ENCODE peak calls at places on chromosomes 16 and 17, in eight cellular contexts. D, H, F, P, Z, J, W and N are unnamed samples.

GRCh38 chr16:10338426-10338825 is 47.4 kb upstream of the ATF7IP2 start:
- DNase-seq in W (no peak), F (no peak), P (no peak), D (no peak), J (no peak), H (no peak), Z (no peak), N (no peak)

GRCh38 chr16:23682181-23682580 is 3.5 kb downstream of the PLK1 start:
- DNase-seq in J (no peak), D (no peak), P (peak), F (no peak), H (no peak), Z (no peak), W (no peak), N (peak)

GRCh38 chr16:68434654-68435210 is 13.6 kb downstream of the SMPD3 start:
- DNase-seq in J (no peak), H (no peak), F (no peak), W (no peak), D (no peak), Z (no peak), P (no peak), N (no peak)

GRCh38 chr16:80569440-80570105 is 28.8 kb downstream of the DYNLRB2 start:
- DNase-seq in H (peak), J (no peak), F (no peak), P (no peak), Z (no peak), D (no peak), W (no peak), N (no peak)

GRCh38 chr16:23514381-23515152 is 4.3 kb upstream of the GGA2 start:
- DNase-seq in H (no peak), D (no peak), P (no peak), F (no peak), Z (peak), W (no peak), J (no peak), N (no peak)

GRCh38 chr17:298791-299450 is 53.7 kb downstream of the RPH3AL start:
- DNase-seq in W (no peak), H (no peak), F (no peak), P (no peak), D (peak), J (no peak), Z (no peak), N (no peak)

GRCh38 chr16:57341441-57342303 is 16.9 kb upstream of the CCL22 start:
- DNase-seq in F (no peak), H (no peak), D (peak), P (no peak), J (peak), Z (no peak), W (no peak), N (no peak)

GRCh38 chr17:15744885-15745284 is 12.8 kb downstream of the TBC1D26 start:
- DNase-seq in W (no peak), Z (no peak), P (no peak), F (no peak), H (no peak), D (no peak), J (no peak), N (no peak)

GRCh38 chr17:79362086-79362995 is 248.5 kb downstream of the RBFOX3 start:
- DNase-seq in W (no peak), Z (no peak), P (no peak), D (no peak), F (no peak), H (no peak), J (no peak), N (no peak)

GRCh38 chr16:68263559-68264127 is 683 bp upstream of the SLC7A6 start:
- DNase-seq in D (no peak), J (no peak), Z (no peak), F (no peak), P (no peak), W (no peak), H (no peak), N (no peak)

GRCh38 chr17:36652716-36653115 is 51.3 kb downstream of the MRM1 start:
- DNase-seq in H (no peak), P (no peak), D (no peak), Z (no peak), F (no peak), J (no peak), W (no peak), N (no peak)

GRCh38 chr16:89024546-89024945 is 47.5 kb upstream of the CBFA2T3 start:
- DNase-seq in F (peak), D (no peak), Z (no peak), P (no peak), H (no peak), W (no peak), J (no peak), N (no peak)

GRCh38 chr16:57530531-57531252 is 5.7 kb downstream of the CCDC102A start:
- DNase-seq in W (no peak), D (no peak), J (no peak), H (no peak), P (no peak), F (no peak), Z (no peak), N (no peak)

GRCh38 chr17:82956726-82957468 is 117.1 kb upstream of the ZNF750 start:
- DNase-seq in Z (no peak), D (no peak), F (no peak), H (no peak), P (no peak), W (no peak), J (no peak), N (no peak)

GRCh38 chr17:19513897-19514488 is 19.7 kb upstream of the SLC47A1 start:
- DNase-seq in W (peak), H (peak), D (peak), F (peak), J (peak), Z (peak), P (peak), N (peak)

GRCh38 chr17:43171761-43172487 is 910 bp downstream of the NBR1 start:
- DNase-seq in P (peak), D (peak), Z (no peak), H (no peak), F (no peak), W (peak), J (no peak), N (peak)

GRCh38 chr16:65117701-65118448 is 4.0 kb downstream of the CDH11 start:
- DNase-seq in Z (no peak), P (peak), H (no peak), J (peak), W (peak), D (peak), F (no peak), N (peak)

GRCh38 chr17:35089846-35090193 is 26.3 kb upstream of the RFFL start:
- DNase-seq in P (peak), H (peak), J (no peak), Z (peak), D (no peak), F (peak), W (no peak), N (peak)

GRCh38 chr17:79783891-79784290 is 5.9 kb downstream of the CBX2 start:
- DNase-seq in D (no peak), H (no peak), Z (no peak), J (no peak), F (no peak), W (no peak), P (no peak), N (no peak)